ENCODE peak calls at places on chromosomes 1 and 21, in five cellular contexts. P is IMR-90, G is fibroblast of mammary gland, Q is DND-41, Z is foreskin fibroblast. T is an unnamed sample.
A peak's percentile ranks its signal among the peaks of the same experiment; 100 is the strongest.

GRCh38 chr1:62849031-62849430 is 65.1 kb downstream of the ATG4C start:
- DNase-seq in P (no peak), G (no peak), Q (no peak), Z (no peak), T (no peak)

GRCh38 chr1:216721878-216722277 is 1.4 kb downstream of the ESRRG start:
- DNase-seq in P (no peak), G (no peak), Q (no peak), Z (no peak), T (no peak)

GRCh38 chr1:2412773-2413494 is 570 bp upstream of the PEX10 start:
- DNase-seq in P (peak; percentile 31), G (peak; percentile 39), Q (peak; percentile 40), Z (peak; percentile 79), T (no peak)

GRCh38 chr21:33514234-33514633 is 22.7 kb upstream of the DNAJC28 start:
- DNase-seq in P (peak; percentile 25), G (peak; percentile 37), Q (no peak), Z (peak; percentile 25), T (no peak)

GRCh38 chr1:100353073-100353801 is 931 bp downstream of the CDC14A start:
- DNase-seq in P (no peak), G (peak; percentile 4), Q (peak; percentile 60), Z (peak; percentile 53), T (no peak)

GRCh38 chr1:15836772-15837669 is 10.5 kb upstream of the SPEN start:
- DNase-seq in P (no peak), G (no peak), Q (no peak), Z (no peak), T (no peak)

GRCh38 chr1:153626929-153627796 is at the start of gene S100A13:
- DNase-seq in P (peak; percentile 96), G (peak; percentile 97), Q (no peak), Z (peak; percentile 98), T (peak; percentile 84)

GRCh38 chr1:110136911-110137310 is 13.4 kb upstream of the SLC6A17 start:
- DNase-seq in P (no peak), G (no peak), Q (peak; percentile 17), Z (no peak), T (no peak)

GRCh38 chr1:208209286-208209685 is 34.9 kb downstream of the PLXNA2 start:
- DNase-seq in P (no peak), G (no peak), Q (no peak), Z (no peak), T (no peak)

GRCh38 chr1:27522148-27522859 is 32.3 kb upstream of the WASF2 start:
- DNase-seq in P (no peak), G (peak; percentile 57), Q (no peak), Z (no peak), T (no peak)

GRCh38 chr1:16175610-16176553 is 20.0 kb upstream of the EPHA2 start:
- DNase-seq in P (peak; percentile 91), G (peak; percentile 89), Q (no peak), Z (peak; percentile 97), T (peak; percentile 92)

GRCh38 chr1:245169391-245169790 is 14.6 kb downstream of the KIF26B start:
- DNase-seq in P (no peak), G (no peak), Q (no peak), Z (no peak), T (peak; percentile 36)

GRCh38 chr1:93842750-93843500 is 36.1 kb downstream of the DNTTIP2 start:
- DNase-seq in P (peak; percentile 75), G (peak; percentile 69), Q (no peak), Z (peak; percentile 68), T (no peak)

GRCh38 chr1:208511242-208511860 is 267.2 kb upstream of the PLXNA2 start:
- DNase-seq in P (no peak), G (no peak), Q (no peak), Z (peak; percentile 31), T (no peak)

GRCh38 chr1:32474954-32475353 is 10.1 kb downstream of the ZBTB8B start:
- DNase-seq in P (no peak), G (no peak), Q (no peak), Z (no peak), T (no peak)

GRCh38 chr1:156119503-156120209 is 5.1 kb downstream of the LMNA start:
- DNase-seq in P (peak; percentile 76), G (peak; percentile 85), Q (no peak), Z (peak; percentile 89), T (peak; percentile 80)
- H3K4me3 ChIP-seq in P (peak overlapping the region; percentile 2), G (peak overlapping the region; percentile 99), Q (no peak overlapping the region), Z (peak overlapping the region; percentile 88), T (no peak overlapping the region)

GRCh38 chr1:87024936-87025537 is 110.6 kb downstream of the HS2ST1 start:
- DNase-seq in P (peak; percentile 22), G (peak; percentile 50), Q (no peak), Z (peak; percentile 49), T (no peak)
- H3K4me3 ChIP-seq in P (no peak overlapping the region), G (no peak overlapping the region), Q (no peak overlapping the region), Z (no peak overlapping the region), T (no peak overlapping the region)

DNA sequence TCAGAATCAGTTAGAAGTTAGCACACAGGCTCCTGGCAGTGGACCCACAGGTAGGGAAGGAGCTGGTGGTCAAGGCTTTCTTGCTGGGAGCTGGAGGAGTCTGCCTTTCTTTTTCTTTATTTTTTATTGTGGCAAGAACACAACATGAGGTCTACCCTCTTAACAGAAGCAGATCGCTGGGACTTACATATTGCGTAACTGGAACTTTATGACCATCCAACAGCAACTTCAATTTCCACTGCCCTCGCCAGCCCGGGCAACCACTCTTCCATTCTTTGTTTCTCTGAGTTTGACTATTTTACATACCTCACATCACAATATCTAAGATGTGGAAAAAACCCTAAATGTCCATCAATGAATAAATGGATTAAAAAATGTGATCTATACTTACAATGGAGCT is 147.8 kb upstream of the AJAP1 start:
- DNase-seq in P (no peak), G (no peak), Q (no peak), Z (no peak), T (no peak)
- H3K4me3 ChIP-seq in P (no peak overlapping the region), G (no peak overlapping the region), Q (no peak overlapping the region), Z (no peak overlapping the region), T (no peak overlapping the region)

GRCh38 chr1:76075877-76076276 is 1.3 kb downstream of the ST6GALNAC3 start:
- DNase-seq in P (peak; percentile 9), G (no peak), Q (no peak), Z (peak; percentile 62), T (no peak)
- H3K4me3 ChIP-seq in P (no peak overlapping the region), G (no peak overlapping the region), Q (no peak overlapping the region), Z (peak overlapping the region; percentile 13), T (peak overlapping the region; percentile 52)

GRCh38 chr1:54477153-54477561 is 70.9 kb upstream of the ACOT11 start:
- DNase-seq in P (no peak), G (no peak), Q (peak; percentile 76), Z (no peak), T (no peak)

GRCh38 chr1:54476231-54477109 is 70.3 kb upstream of the SSBP3 start:
- DNase-seq in P (no peak), G (no peak), Q (peak; percentile 50), Z (no peak), T (no peak)

GRCh38 chr1:54475357-54476230 is 69.4 kb upstream of the SSBP3 start:
- DNase-seq in P (no peak), G (no peak), Q (peak; percentile 95), Z (no peak), T (no peak)

GRCh38 chr1:54471588-54471987 is 65.4 kb upstream of the SSBP3 start:
- DNase-seq in P (no peak), G (no peak), Q (no peak), Z (no peak), T (no peak)

GRCh38 chr1:54474500-54475235 is 68.5 kb upstream of the SSBP3 start:
- DNase-seq in P (no peak), G (no peak), Q (peak; percentile 90), Z (no peak), T (no peak)
- H3K4me3 ChIP-seq in P (no peak overlapping the region), G (no peak overlapping the region), Q (peak overlapping the region; percentile 55), Z (no peak overlapping the region), T (peak overlapping the region; percentile 30)